ENCODE peak calls at places on chromosomes 16 and 17, in six cellular contexts. X, A, C, L, Y and D are unnamed samples. For H3K36me3, the result is how much of the 10 kb centered on the place peaks cover.

GRCh38 chr17:63116967-63117366 is 150.9 kb downstream of the TANC2 start:
- DNase-seq in X (no peak), A (no peak), C (no peak), L (peak), Y (peak), D (no peak)

GRCh38 chr17:82217530-82218204 is 5.0 kb upstream of the CCDC57 start:
- DNase-seq in X (no peak), A (no peak), C (peak), L (peak), Y (no peak), D (no peak)

GRCh38 chr17:82647593-82648164 is 565 bp downstream of the WDR45B start:
- DNase-seq in X (peak), A (peak), C (no peak), L (peak), Y (peak), D (peak)

GRCh38 chr16:56424791-56425438 is 430 bp downstream of the AMFR start:
- DNase-seq in X (no peak), A (peak), C (peak), L (peak), Y (no peak), D (no peak)

GRCh38 chr17:33291248-33292183 is 1.6 kb downstream of the ASIC2 start:
- DNase-seq in X (no peak), A (peak), C (peak), L (peak), Y (peak), D (no peak)

GRCh38 chr17:15446036-15446435 is 21.4 kb downstream of the CDRT4 start:
- DNase-seq in X (no peak), A (peak), C (no peak), L (no peak), Y (peak), D (no peak)

GRCh38 chr17:19646788-19647696 is 1.5 kb upstream of the ALDH3A2 start:
- DNase-seq in X (no peak), A (no peak), C (no peak), L (peak), Y (peak), D (no peak)

GRCh38 chr17:40328386-40328766 is 19.4 kb downstream of the RARA start:
- DNase-seq in X (no peak), A (no peak), C (no peak), L (no peak), Y (no peak), D (no peak)

GRCh38 chr16:4244254-4244812 is 2.5 kb upstream of the SRL start:
- DNase-seq in X (no peak), A (no peak), C (no peak), L (peak), Y (peak), D (no peak)

GRCh38 chr17:42748906-42749798 is 4.3 kb upstream of the EZH1 start:
- DNase-seq in X (no peak), A (no peak), C (no peak), L (no peak), Y (no peak), D (no peak)

GRCh38 chr16:49437344-49437743 is 63.7 kb downstream of the C16orf78 start:
- DNase-seq in X (no peak), A (no peak), C (no peak), L (no peak), Y (no peak), D (peak)

GRCh38 chr16:84879569-84880487 is 60.0 kb downstream of the CRISPLD2 start:
- DNase-seq in X (no peak), A (no peak), C (no peak), L (no peak), Y (no peak), D (no peak)

GRCh38 chr16:84876873-84877606 is 57.3 kb downstream of the CRISPLD2 start:
- DNase-seq in X (no peak), A (no peak), C (peak), L (no peak), Y (peak), D (no peak)

GRCh38 chr16:84881702-84882521 is 62.1 kb downstream of the CRISPLD2 start:
- DNase-seq in X (no peak), A (no peak), C (no peak), L (peak), Y (no peak), D (no peak)

GRCh38 chr16:84875846-84876245 is 56.1 kb downstream of the CRISPLD2 start:
- DNase-seq in X (no peak), A (no peak), C (no peak), L (no peak), Y (no peak), D (no peak)

GRCh38 chr16:84878770-84879169 is 59.0 kb downstream of the CRISPLD2 start:
- DNase-seq in X (no peak), A (no peak), C (no peak), L (no peak), Y (no peak), D (no peak)
- H3K36me3 ChIP-seq in X (under half), A (under half), C (under half), L (under half), Y (under half), D (under half)

DNA sequence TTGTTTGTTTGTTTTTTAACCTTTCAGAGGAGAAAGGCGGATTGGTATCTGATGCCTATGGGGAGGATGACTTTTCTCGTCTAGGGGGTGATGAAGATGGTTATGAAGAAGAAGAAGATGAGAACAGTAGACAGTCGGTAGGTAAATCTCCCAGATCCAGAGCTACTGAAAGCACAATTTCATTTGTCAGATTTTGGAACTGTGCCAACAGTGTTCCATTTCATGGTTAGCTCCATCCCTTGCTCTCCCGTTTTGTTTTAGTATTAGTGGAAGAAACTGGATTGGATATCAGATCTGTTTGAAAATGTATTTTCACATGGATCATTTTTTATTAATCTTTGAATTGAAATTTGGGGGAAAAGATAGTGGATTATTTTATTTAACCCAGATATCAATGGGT is 1.4 kb downstream of the SAP30BP start:
- DNase-seq in X (no peak), A (no peak), C (no peak), L (no peak), Y (no peak), D (no peak)
- H3K36me3 ChIP-seq in X (under half), A (under half), C (under half), L (under half), Y (under half), D (half or more)

GRCh38 chr17:68642118-68642412 is 40.9 kb upstream of the FAM20A start:
- DNase-seq in X (no peak), A (no peak), C (no peak), L (no peak), Y (no peak), D (no peak)

GRCh38 chr17:68640601-68641000 is 39.4 kb upstream of the FAM20A start:
- DNase-seq in X (no peak), A (no peak), C (no peak), L (peak), Y (no peak), D (no peak)

GRCh38 chr17:68646626-68647526 is 45.7 kb upstream of the FAM20A start:
- DNase-seq in X (no peak), A (no peak), C (no peak), L (peak), Y (no peak), D (no peak)

DNA sequence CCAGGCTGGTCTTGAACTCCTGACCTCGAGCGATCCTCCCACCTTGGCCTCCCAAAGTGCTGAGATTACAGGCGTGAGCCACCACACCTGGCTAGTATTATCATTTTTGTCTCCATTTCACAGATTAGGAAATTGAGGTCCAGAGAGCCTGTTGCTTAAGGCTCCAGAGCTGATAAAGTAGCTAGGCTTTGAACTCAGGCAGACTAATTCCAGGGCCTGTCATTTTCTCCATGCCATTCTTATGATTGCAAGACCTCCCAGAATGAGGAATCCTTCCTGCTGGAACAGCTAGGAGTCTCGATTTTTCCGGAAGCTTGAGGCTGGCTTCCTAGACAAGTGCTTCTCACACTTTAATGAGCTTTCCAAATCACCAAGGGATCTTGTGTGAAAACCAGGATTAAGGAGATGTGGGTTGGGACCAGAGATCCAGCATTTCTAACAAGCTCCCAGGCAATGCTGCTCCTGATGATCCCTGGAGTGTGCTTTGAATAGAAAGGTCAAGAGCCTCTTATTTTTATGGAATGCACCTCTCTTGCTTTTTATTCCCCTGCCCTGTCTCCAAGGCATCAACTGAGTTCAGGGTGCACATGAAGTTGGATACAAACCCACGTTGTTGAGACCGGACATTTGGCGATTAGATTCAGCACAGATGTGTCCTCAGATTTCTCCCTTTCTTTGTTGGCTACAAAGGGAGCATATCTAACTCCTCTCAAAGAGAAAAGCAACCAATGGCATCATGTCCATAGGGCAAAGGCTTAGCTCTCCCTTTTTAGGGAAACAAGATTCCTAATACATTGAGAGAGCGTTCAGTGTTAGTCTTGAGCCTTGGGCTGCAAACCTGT is 40.3 kb upstream of the FAM20A start:
- DNase-seq in X (no peak), A (no peak), C (no peak), L (no peak), Y (no peak), D (no peak)
- H3K36me3 ChIP-seq in X (under half), A (under half), C (under half), L (under half), Y (under half), D (under half)

DNA sequence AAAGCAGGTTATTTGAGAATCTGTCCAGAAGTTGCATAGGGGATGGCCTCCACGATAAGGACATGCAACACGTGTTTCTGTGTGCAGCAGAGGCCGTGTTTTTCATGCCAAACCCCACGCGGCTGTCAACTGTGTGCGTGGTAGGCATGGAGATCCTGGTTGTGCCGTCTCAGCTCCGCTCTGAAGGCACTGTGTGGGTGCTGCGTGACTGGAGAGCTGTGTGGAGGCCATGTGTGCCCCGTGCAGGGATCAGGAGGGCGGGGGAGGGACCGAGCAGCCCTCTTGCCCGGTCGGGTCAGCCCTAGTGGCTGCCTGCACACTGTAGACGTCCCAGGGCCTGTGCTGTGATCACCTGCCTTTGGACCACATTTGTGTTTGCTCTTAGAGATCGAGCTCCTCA is 74.5 kb downstream of the SEC14L1 start:
- DNase-seq in X (no peak), A (no peak), C (no peak), L (no peak), Y (no peak), D (no peak)
- H3K36me3 ChIP-seq in X (under half), A (under half), C (half or more), L (under half), Y (under half), D (half or more)

GRCh38 chr17:28613916-28614315 is at the start of gene RSKR:
- DNase-seq in X (no peak), A (no peak), C (no peak), L (no peak), Y (no peak), D (no peak)
- H3K36me3 ChIP-seq in X (under half), A (under half), C (under half), L (under half), Y (under half), D (half or more)

GRCh38 chr17:7893226-7893880 is 4.8 kb downstream of the CHD3 start:
- DNase-seq in X (no peak), A (no peak), C (no peak), L (no peak), Y (no peak), D (no peak)

GRCh38 chr17:7894866-7895265 is 6.3 kb downstream of the CHD3 start:
- DNase-seq in X (no peak), A (no peak), C (no peak), L (no peak), Y (no peak), D (no peak)

GRCh38 chr17:7897773-7898172 is 9.2 kb downstream of the CHD3 start:
- DNase-seq in X (peak), A (no peak), C (no peak), L (peak), Y (no peak), D (no peak)

GRCh38 chr17:7894226-7894625 is 5.6 kb downstream of the CHD3 start:
- DNase-seq in X (no peak), A (no peak), C (no peak), L (no peak), Y (no peak), D (no peak)

GRCh38 chr17:7897090-7897489 is 8.5 kb downstream of the CHD3 start:
- DNase-seq in X (no peak), A (no peak), C (no peak), L (no peak), Y (no peak), D (no peak)
- H3K36me3 ChIP-seq in X (half or more), A (under half), C (under half), L (under half), Y (under half), D (half or more)

GRCh38 chr16:88404769-88405168 is 22.0 kb downstream of the ZNF469 start:
- DNase-seq in X (no peak), A (no peak), C (no peak), L (no peak), Y (no peak), D (no peak)
- H3K36me3 ChIP-seq in X (under half), A (under half), C (under half), L (under half), Y (under half), D (under half)

GRCh38 chr17:45091778-45092425 is 30.8 kb downstream of the NMT1 start:
- DNase-seq in X (no peak), A (no peak), C (no peak), L (peak), Y (no peak), D (no peak)

GRCh38 chr17:45092932-45093430 is 31.9 kb downstream of the NMT1 start:
- DNase-seq in X (no peak), A (peak), C (no peak), L (peak), Y (no peak), D (no peak)

GRCh38 chr17:45090711-45091110 is 29.6 kb downstream of the NMT1 start:
- DNase-seq in X (no peak), A (no peak), C (no peak), L (no peak), Y (no peak), D (no peak)

GRCh38 chr17:45096141-45096540 is 35.0 kb downstream of the NMT1 start:
- DNase-seq in X (no peak), A (no peak), C (no peak), L (peak), Y (peak), D (peak)

GRCh38 chr17:45093444-45094110 is 32.5 kb downstream of the NMT1 start:
- DNase-seq in X (no peak), A (peak), C (no peak), L (peak), Y (no peak), D (no peak)
- H3K36me3 ChIP-seq in X (half or more), A (under half), C (under half), L (half or more), Y (under half), D (half or more)

GRCh38 chr17:60463157-60463820 is 41.0 kb downstream of the CHCT1 start:
- DNase-seq in X (no peak), A (no peak), C (no peak), L (no peak), Y (no peak), D (no peak)

GRCh38 chr17:60457148-60457547 is 34.9 kb downstream of the CHCT1 start:
- DNase-seq in X (no peak), A (no peak), C (no peak), L (no peak), Y (no peak), D (no peak)

GRCh38 chr17:60464343-60464742 is 42.1 kb downstream of the CHCT1 start:
- DNase-seq in X (no peak), A (no peak), C (no peak), L (no peak), Y (no peak), D (no peak)

GRCh38 chr17:60461584-60461983 is 39.3 kb downstream of the CHCT1 start:
- DNase-seq in X (no peak), A (no peak), C (no peak), L (no peak), Y (no peak), D (no peak)
- H3K36me3 ChIP-seq in X (under half), A (under half), C (half or more), L (half or more), Y (under half), D (half or more)